ENCODE peak calls at places on chromosomes 2 and 18, in nine cellular contexts. R is AG04449; P is WTC11; S is B cell; H is islet precursor cell; I is NCI-H774; W is activated T-helper 1 cell treated with anti-CD3 and anti-CD28 coated beads, Interleukin-12 subunit alpha, Interleukin-12 subunit beta, Interleukin-2, Interleukin-4 antibody, amounts not matched to agents 30 ng/mL and 10 ng/mL and 1 ng/mL, durations not matched to agents 14 hours and 24 hours and 36 hours; O is type B pancreatic cell; J is uterus. L is an unnamed sample.

GRCh38 chr2:37421686-37422085 is 77.3 kb downstream of the QPCT start:
- DNase-seq in H (no peak), J (no peak), O (no peak), I (no peak), W (no peak), P (no peak), R (no peak), S (no peak), L (no peak)

GRCh38 chr2:174344716-174345472 is 10.1 kb downstream of the SP9 start:
- DNase-seq in J (no peak), H (no peak), R (no peak), W (no peak), O (no peak), S (peak), P (no peak), I (peak), L (no peak)

GRCh38 chr2:83069724-83070123 is 1389.4 kb downstream of the SUCLG1 start:
- DNase-seq in O (no peak), H (no peak), I (no peak), W (no peak), J (no peak), P (no peak), S (no peak), R (no peak), L (no peak)

GRCh38 chr2:156908825-156909224 is 348.7 kb upstream of the GALNT5 start:
- DNase-seq in O (no peak), H (no peak), S (no peak), P (no peak), I (no peak), J (no peak), R (peak), W (no peak), L (peak)

GRCh38 chr2:182655750-182656149 is 60.3 kb upstream of the DNAJC10 start:
- DNase-seq in I (no peak), R (no peak), P (no peak), J (no peak), H (peak), S (no peak), W (no peak), O (no peak), L (no peak)

GRCh38 chr2:194559523-194559922 is 1097.5 kb upstream of the SLC39A10 start:
- DNase-seq in S (no peak), J (no peak), O (no peak), R (no peak), H (no peak), I (no peak), P (no peak), W (no peak), L (no peak)

GRCh38 chr18:23920054-23920453 is 94.5 kb upstream of the TTC39C start:
- DNase-seq in S (no peak), W (no peak), J (no peak), H (no peak), R (no peak), I (no peak), P (no peak), O (no peak), L (no peak)

GRCh38 chr2:212686285-212686895 is 147.8 kb upstream of the ERBB4 start:
- DNase-seq in W (peak), H (peak), R (peak), O (no peak), I (peak), J (peak), P (peak), S (peak), L (peak)

GRCh38 chr2:67952066-67952465 is 110.7 kb downstream of the C1D start:
- DNase-seq in W (no peak), J (no peak), R (no peak), P (no peak), I (no peak), S (no peak), O (no peak), H (no peak), L (no peak)

GRCh38 chr2:46444732-46445131 is 34.6 kb upstream of the TMEM247 start:
- DNase-seq in S (no peak), H (no peak), P (no peak), O (no peak), I (no peak), R (no peak), W (no peak), J (no peak), L (no peak)

GRCh38 chr2:168952424-168952823 is 51.3 kb downstream of the G6PC2 start:
- DNase-seq in S (no peak), H (no peak), J (no peak), O (no peak), R (no peak), W (no peak), P (no peak), I (no peak), L (no peak)

GRCh38 chr2:138707424-138708074 is 72.6 kb downstream of the NXPH2 start:
- DNase-seq in P (no peak), S (no peak), I (no peak), W (no peak), H (no peak), J (no peak), O (no peak), R (peak), L (no peak)

GRCh38 chr18:38481576-38481975 is 916.0 kb upstream of the CELF4 start:
- DNase-seq in R (no peak), W (no peak), P (no peak), S (no peak), J (no peak), I (no peak), H (no peak), O (no peak), L (no peak)